ENCODE peak calls at places on chromosomes 1 and 21, in six cellular contexts. B, C, A, F, L and N are unnamed samples.

GRCh38 chr1:168688679-168689657 is 40.0 kb downstream of the DPT start:
- DNase-seq in F (peak), A (no peak), B (no peak), C (no peak), L (peak), N (no peak)

GRCh38 chr1:154574715-154575114 is 7.1 kb downstream of the CHRNB2 start:
- DNase-seq in B (no peak), C (no peak), L (peak), F (peak), A (no peak), N (no peak)

GRCh38 chr1:162846256-162847212 is 14.4 kb downstream of the CCDC190 start:
- DNase-seq in C (no peak), B (peak), A (no peak), F (no peak), L (no peak), N (no peak)

GRCh38 chr1:218480137-218480536 is 135.0 kb downstream of the TGFB2 start:
- DNase-seq in L (no peak), B (peak), F (peak), A (no peak), C (no peak), N (peak)

GRCh38 chr21:28426545-28426944 is 566.1 kb downstream of the LTN1 start:
- DNase-seq in A (no peak), F (no peak), B (no peak), C (no peak), L (no peak), N (no peak)

GRCh38 chr1:244599937-244600350 is 53.0 kb upstream of the DESI2 start:
- DNase-seq in C (peak), L (no peak), A (no peak), F (peak), B (peak), N (peak)

GRCh38 chr21:41250519-41250918 is 66.1 kb upstream of the FAM3B start:
- DNase-seq in B (no peak), L (no peak), A (no peak), F (peak), C (no peak), N (no peak)

GRCh38 chr1:223304931-223305330 is 59.0 kb downstream of the SUSD4 start:
- DNase-seq in F (no peak), A (no peak), B (no peak), C (no peak), L (no peak), N (no peak)

GRCh38 chr1:98422821-98423220 is 238.7 kb upstream of the SNX7 start:
- DNase-seq in A (no peak), F (no peak), C (no peak), L (no peak), B (no peak), N (no peak)

GRCh38 chr1:224755586-224755985 is 139.5 kb downstream of the CNIH3 start:
- DNase-seq in F (no peak), L (no peak), B (no peak), C (no peak), A (no peak), N (no peak)

GRCh38 chr1:171222961-171223360 is 25.3 kb upstream of the FMO1 start:
- DNase-seq in A (no peak), L (no peak), F (no peak), C (peak), B (no peak), N (no peak)

GRCh38 chr1:235017719-235018118 is 110.9 kb downstream of the TOMM20 start:
- DNase-seq in A (no peak), C (no peak), B (no peak), L (no peak), F (peak), N (peak)

GRCh38 chr1:207925210-207925609 is 14.3 kb upstream of the CD34 start:
- DNase-seq in F (peak), C (no peak), A (peak), B (no peak), L (peak), N (no peak)

GRCh38 chr1:26017606-26018005 is 4.0 kb upstream of the EXTL1 start:
- DNase-seq in A (no peak), F (no peak), L (no peak), C (peak), B (no peak), N (no peak)

GRCh38 chr1:230186874-230187273 is 119.8 kb downstream of the GALNT2 start:
- DNase-seq in B (no peak), C (no peak), L (no peak), A (no peak), F (no peak), N (no peak)

GRCh38 chr1:245411245-245411644 is 256.5 kb downstream of the KIF26B start:
- DNase-seq in A (no peak), B (peak), C (no peak), L (no peak), F (peak), N (peak)

GRCh38 chr1:6724517-6725141 is 23.0 kb upstream of the DNAJC11 start:
- DNase-seq in A (no peak), C (no peak), L (no peak), B (no peak), F (peak), N (peak)